ENCODE peak calls at places on chromosomes 3 and 15, in eight cellular contexts. One of them, this sample, is unnamed.

GRCh38 chr3:184639351-184639750 is 72.5 kb downstream of the MAGEF1 start:
- DNase-seq in Panc1: no peak
- DNase-seq in psoas muscle: peak; percentile 19
- DNase-seq in small intestine: no peak
- DNase-seq in heart right ventricle: no peak
- DNase-seq in tibial artery: no peak
- DNase-seq in AG04450: no peak
- DNase-seq in right lobe of liver: no peak
- DNase-seq in this sample: no peak

GRCh38 chr3:20104167-20104661 is 64.0 kb downstream of the KAT2B start:
- DNase-seq in tibial artery: no peak
- DNase-seq in right lobe of liver: no peak
- DNase-seq in Panc1: no peak
- DNase-seq in AG04450: no peak
- DNase-seq in small intestine: peak; percentile 61
- DNase-seq in psoas muscle: no peak
- DNase-seq in heart right ventricle: no peak
- DNase-seq in this sample: no peak

GRCh38 chr3:97510795-97511194 is 253.8 kb upstream of the ARL6 start:
- DNase-seq in Panc1: no peak
- DNase-seq in right lobe of liver: no peak
- DNase-seq in heart right ventricle: no peak
- DNase-seq in psoas muscle: no peak
- DNase-seq in AG04450: no peak
- DNase-seq in tibial artery: no peak
- DNase-seq in small intestine: peak; percentile 7
- DNase-seq in this sample: no peak

GRCh38 chr3:25895443-25895842 is 105.6 kb downstream of the OXSM start:
- DNase-seq in tibial artery: no peak
- DNase-seq in AG04450: peak; percentile 32
- DNase-seq in psoas muscle: no peak
- DNase-seq in Panc1: no peak
- DNase-seq in heart right ventricle: no peak
- DNase-seq in small intestine: no peak
- DNase-seq in right lobe of liver: no peak
- DNase-seq in this sample: no peak

GRCh38 chr3:56800373-56801150 is 1.2 kb downstream of the ARHGEF3 start:
- DNase-seq in heart right ventricle: no peak
- DNase-seq in tibial artery: no peak
- DNase-seq in small intestine: peak; percentile 46
- DNase-seq in Panc1: no peak
- DNase-seq in AG04450: no peak
- DNase-seq in psoas muscle: no peak
- DNase-seq in right lobe of liver: no peak
- DNase-seq in this sample: no peak

GRCh38 chr3:159884661-159885402 is 103.8 kb upstream of the IL12A start:
- DNase-seq in Panc1: peak; percentile 54
- DNase-seq in tibial artery: no peak
- DNase-seq in small intestine: peak; percentile 22
- DNase-seq in AG04450: no peak
- DNase-seq in heart right ventricle: no peak
- DNase-seq in right lobe of liver: no peak
- DNase-seq in psoas muscle: no peak
- DNase-seq in this sample: peak; percentile 47

GRCh38 chr15:98767692-98768091 is 119.4 kb downstream of the IGF1R start:
- DNase-seq in right lobe of liver: no peak
- DNase-seq in small intestine: no peak
- DNase-seq in Panc1: no peak
- DNase-seq in AG04450: no peak
- DNase-seq in heart right ventricle: no peak
- DNase-seq in tibial artery: no peak
- DNase-seq in psoas muscle: no peak
- DNase-seq in this sample: peak; percentile 42

GRCh38 chr3:39097716-39098472 is 9.5 kb downstream of the GORASP1 start:
- DNase-seq in tibial artery: no peak
- DNase-seq in right lobe of liver: no peak
- DNase-seq in psoas muscle: no peak
- DNase-seq in heart right ventricle: no peak
- DNase-seq in AG04450: no peak
- DNase-seq in small intestine: no peak
- DNase-seq in Panc1: no peak
- DNase-seq in this sample: no peak

GRCh38 chr15:88619796-88620195 is 1.3 kb upstream of the AEN start:
- DNase-seq in small intestine: no peak
- DNase-seq in AG04450: no peak
- DNase-seq in right lobe of liver: no peak
- DNase-seq in Panc1: no peak
- DNase-seq in heart right ventricle: no peak
- DNase-seq in tibial artery: no peak
- DNase-seq in psoas muscle: no peak
- DNase-seq in this sample: peak; percentile 43

GRCh38 chr3:99774467-99774866 is 43.2 kb upstream of the CMSS1 start:
- DNase-seq in psoas muscle: no peak
- DNase-seq in tibial artery: no peak
- DNase-seq in Panc1: no peak
- DNase-seq in heart right ventricle: no peak
- DNase-seq in small intestine: no peak
- DNase-seq in AG04450: peak; percentile 23
- DNase-seq in right lobe of liver: no peak
- DNase-seq in this sample: no peak

DNA sequence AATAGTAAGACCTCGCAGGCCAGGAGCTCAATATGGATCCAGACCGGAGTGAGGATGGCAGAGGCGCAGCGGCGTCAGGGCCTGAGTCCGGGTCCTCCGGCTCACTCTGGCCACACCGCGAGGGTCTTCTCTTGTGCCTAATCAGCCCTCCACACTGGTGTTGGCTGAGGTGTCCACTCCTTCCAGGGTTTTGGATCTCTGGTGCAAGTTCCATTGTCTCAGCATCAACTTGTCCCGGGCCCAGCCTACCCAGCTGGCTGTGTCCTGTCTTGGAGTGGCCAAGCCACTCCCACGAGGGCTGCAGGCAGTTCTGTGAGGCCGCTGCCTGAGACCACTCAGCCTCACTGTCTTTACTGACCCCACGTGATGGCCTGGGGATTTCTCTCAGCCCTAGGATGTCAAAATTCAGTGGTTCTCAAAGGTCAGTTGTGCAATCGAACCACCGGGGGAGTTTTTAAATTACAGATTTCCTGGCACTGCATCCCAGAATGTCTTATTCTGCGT is 12.6 kb upstream of the GOLGA6L7 start:
- DNase-seq in psoas muscle: peak; percentile 70
- DNase-seq in AG04450: no peak
- DNase-seq in tibial artery: peak; percentile 51
- DNase-seq in small intestine: no peak
- DNase-seq in right lobe of liver: no peak
- DNase-seq in heart right ventricle: no peak
- DNase-seq in Panc1: no peak
- DNase-seq in this sample: no peak
- H3K4me3 ChIP-seq in psoas muscle: no peak overlapping the region
- H3K4me3 ChIP-seq in AG04450: no peak overlapping the region
- H3K4me3 ChIP-seq in tibial artery: no peak overlapping the region
- H3K4me3 ChIP-seq in small intestine: no peak overlapping the region
- H3K4me3 ChIP-seq in right lobe of liver: no peak overlapping the region
- H3K4me3 ChIP-seq in heart right ventricle: no peak overlapping the region
- H3K4me3 ChIP-seq in Panc1: no peak overlapping the region
- H3K4me3 ChIP-seq in this sample: no peak overlapping the region

GRCh38 chr3:31382856-31383255 is 149.9 kb upstream of the STT3B start:
- DNase-seq in right lobe of liver: no peak
- DNase-seq in heart right ventricle: no peak
- DNase-seq in small intestine: no peak
- DNase-seq in tibial artery: no peak
- DNase-seq in Panc1: no peak
- DNase-seq in AG04450: no peak
- DNase-seq in psoas muscle: no peak
- DNase-seq in this sample: no peak

GRCh38 chr3:31384117-31384516 is 148.6 kb upstream of the STT3B start:
- DNase-seq in AG04450: no peak
- DNase-seq in heart right ventricle: no peak
- DNase-seq in Panc1: no peak
- DNase-seq in right lobe of liver: no peak
- DNase-seq in small intestine: no peak
- DNase-seq in tibial artery: no peak
- DNase-seq in psoas muscle: no peak
- DNase-seq in this sample: no peak

GRCh38 chr3:31377045-31377642 is 155.6 kb upstream of the STT3B start:
- DNase-seq in right lobe of liver: no peak
- DNase-seq in Panc1: peak; percentile 85
- DNase-seq in small intestine: peak; percentile 19
- DNase-seq in AG04450: peak; percentile 44
- DNase-seq in heart right ventricle: no peak
- DNase-seq in psoas muscle: no peak
- DNase-seq in tibial artery: no peak
- DNase-seq in this sample: no peak

GRCh38 chr3:31378226-31378625 is 154.5 kb upstream of the STT3B start:
- DNase-seq in right lobe of liver: no peak
- DNase-seq in Panc1: no peak
- DNase-seq in heart right ventricle: no peak
- DNase-seq in small intestine: no peak
- DNase-seq in tibial artery: no peak
- DNase-seq in AG04450: no peak
- DNase-seq in psoas muscle: no peak
- DNase-seq in this sample: no peak

DNA sequence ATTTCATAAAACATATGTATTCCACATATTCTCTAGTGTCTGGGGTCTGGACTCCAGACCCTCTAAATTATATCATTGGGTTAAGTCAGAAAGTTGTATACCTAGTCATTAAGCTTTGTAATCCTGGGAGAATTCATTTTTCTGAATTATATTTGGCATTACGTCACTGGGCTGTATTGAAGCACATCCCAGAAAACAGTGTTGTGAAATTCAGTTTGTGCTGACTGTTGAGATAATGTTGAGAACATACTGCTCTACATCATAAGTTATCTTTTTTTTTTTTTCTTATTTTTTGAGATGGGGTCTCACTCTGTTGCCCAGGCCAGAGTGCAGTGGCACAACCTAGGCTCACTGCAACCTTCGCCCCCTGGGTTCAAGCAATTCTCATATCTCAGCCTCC is 153.1 kb upstream of the STT3B start:
- DNase-seq in heart right ventricle: no peak
- DNase-seq in Panc1: no peak
- DNase-seq in small intestine: no peak
- DNase-seq in psoas muscle: no peak
- DNase-seq in right lobe of liver: no peak
- DNase-seq in AG04450: no peak
- DNase-seq in tibial artery: no peak
- DNase-seq in this sample: no peak
- H3K27me3 ChIP-seq in heart right ventricle: no peaks in the 10 kb centered on the region
- H3K27me3 ChIP-seq in Panc1: no peaks in the 10 kb centered on the region
- H3K27me3 ChIP-seq in small intestine: no peaks in the 10 kb centered on the region
- H3K27me3 ChIP-seq in psoas muscle: no peaks in the 10 kb centered on the region
- H3K27me3 ChIP-seq in right lobe of liver: no peaks in the 10 kb centered on the region
- H3K27me3 ChIP-seq in AG04450: no peaks in the 10 kb centered on the region
- H3K27me3 ChIP-seq in tibial artery: no peaks in the 10 kb centered on the region
- H3K27me3 ChIP-seq in this sample: no peaks in the 10 kb centered on the region

GRCh38 chr3:49927798-49928197 is 1.8 kb downstream of the MON1A start:
- DNase-seq in AG04450: no peak
- DNase-seq in tibial artery: no peak
- DNase-seq in heart right ventricle: no peak
- DNase-seq in right lobe of liver: no peak
- DNase-seq in Panc1: no peak
- DNase-seq in psoas muscle: no peak
- DNase-seq in small intestine: no peak
- DNase-seq in this sample: no peak

GRCh38 chr3:49929333-49930240 is at the start of gene MON1A:
- DNase-seq in heart right ventricle: peak; percentile 97
- DNase-seq in right lobe of liver: peak; percentile 96
- DNase-seq in psoas muscle: peak; percentile 98
- DNase-seq in small intestine: peak; percentile 97
- DNase-seq in Panc1: peak; percentile 57
- DNase-seq in tibial artery: peak; percentile 95
- DNase-seq in AG04450: peak; percentile 55
- DNase-seq in this sample: peak; percentile 95

GRCh38 chr3:49930241-49930690 is 655 bp upstream of the MON1A start:
- DNase-seq in psoas muscle: no peak
- DNase-seq in right lobe of liver: no peak
- DNase-seq in AG04450: no peak
- DNase-seq in heart right ventricle: no peak
- DNase-seq in tibial artery: no peak
- DNase-seq in Panc1: no peak
- DNase-seq in small intestine: no peak
- DNase-seq in this sample: no peak

GRCh38 chr3:49928511-49929017 is 1.0 kb downstream of the MON1A start:
- DNase-seq in AG04450: no peak
- DNase-seq in heart right ventricle: no peak
- DNase-seq in tibial artery: no peak
- DNase-seq in psoas muscle: no peak
- DNase-seq in right lobe of liver: no peak
- DNase-seq in Panc1: no peak
- DNase-seq in small intestine: peak; percentile 91
- DNase-seq in this sample: no peak

DNA sequence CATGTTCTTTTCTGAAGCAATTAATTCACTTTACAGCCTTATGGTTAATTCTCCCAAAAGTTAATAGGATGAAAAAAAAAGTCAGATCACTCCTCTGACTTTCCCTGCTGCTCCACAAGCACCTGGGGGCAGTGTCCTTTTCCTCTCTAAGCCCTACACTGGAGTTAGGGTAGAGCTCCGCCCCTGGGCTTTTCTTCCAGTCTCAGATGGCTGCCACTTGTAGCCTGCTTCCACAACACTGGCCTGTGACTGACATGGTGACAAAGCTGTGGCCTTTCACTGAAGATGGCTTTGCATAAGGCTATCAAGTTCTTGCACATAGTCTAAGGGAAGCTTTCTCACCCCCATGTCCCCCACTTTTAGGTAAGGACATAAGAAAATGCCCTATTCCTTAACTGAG is 1.3 kb upstream of the MON1A start:
- DNase-seq in heart right ventricle: no peak
- DNase-seq in Panc1: no peak
- DNase-seq in tibial artery: no peak
- DNase-seq in small intestine: peak; percentile 72
- DNase-seq in AG04450: no peak
- DNase-seq in psoas muscle: no peak
- DNase-seq in right lobe of liver: no peak
- DNase-seq in this sample: peak; percentile 85
- H3K4me3 ChIP-seq in heart right ventricle: no peak overlapping the region
- H3K4me3 ChIP-seq in Panc1: no peak overlapping the region
- H3K4me3 ChIP-seq in tibial artery: no peak overlapping the region
- H3K4me3 ChIP-seq in small intestine: no peak overlapping the region
- H3K4me3 ChIP-seq in AG04450: no peak overlapping the region
- H3K4me3 ChIP-seq in psoas muscle: peak overlapping the region; percentile 84
- H3K4me3 ChIP-seq in right lobe of liver: no peak overlapping the region
- H3K4me3 ChIP-seq in this sample: no peak overlapping the region

DNA sequence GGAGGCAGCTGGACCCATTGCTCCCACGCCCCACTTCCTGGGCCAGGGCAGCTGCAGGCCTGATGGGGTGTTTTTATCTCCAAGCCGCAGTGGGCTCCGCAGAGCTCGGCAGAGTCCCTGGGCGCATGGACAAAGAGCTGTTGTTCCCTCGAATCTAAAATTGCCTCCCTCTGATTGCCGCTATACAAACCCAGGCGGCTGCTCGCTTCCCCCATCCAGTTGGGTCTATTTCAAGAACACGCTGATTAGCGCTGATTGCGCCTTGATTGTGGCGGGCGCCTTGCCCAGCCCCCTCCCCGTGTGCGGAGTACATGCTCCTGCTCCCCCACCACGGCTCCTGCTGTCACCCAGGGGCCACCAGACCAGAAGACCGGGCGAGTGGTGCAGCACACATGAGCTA is 43.4 kb upstream of the SLC6A1 start:
- DNase-seq in right lobe of liver: no peak
- DNase-seq in heart right ventricle: no peak
- DNase-seq in Panc1: no peak
- DNase-seq in AG04450: no peak
- DNase-seq in tibial artery: no peak
- DNase-seq in small intestine: no peak
- DNase-seq in psoas muscle: no peak
- DNase-seq in this sample: no peak
- H3K27me3 ChIP-seq in right lobe of liver: no peaks in the 10 kb centered on the region
- H3K27me3 ChIP-seq in heart right ventricle: peaks cover 5% of the 10 kb centered on the region
- H3K27me3 ChIP-seq in Panc1: no peaks in the 10 kb centered on the region
- H3K27me3 ChIP-seq in AG04450: peaks cover 4% of the 10 kb centered on the region
- H3K27me3 ChIP-seq in tibial artery: peaks cover 8% of the 10 kb centered on the region
- H3K27me3 ChIP-seq in small intestine: no peaks in the 10 kb centered on the region
- H3K27me3 ChIP-seq in psoas muscle: no peaks in the 10 kb centered on the region
- H3K27me3 ChIP-seq in this sample: no peaks in the 10 kb centered on the region